ENCODE peak calls at places on chromosome 11, in ten cellular contexts. L is NCI-H69; Q is RPMI7951; Z is upper lobe of right lung; X is PC-3; G is anterior cingulate cortex; A is cerebellar nuclear complex; K is astrocyte; J is CD4-positive, alpha-beta memory T cell; Y is GM18507. H is an unnamed sample.

GRCh38 chr11:120316880-120317688 is 8.0 kb upstream of the TLCD5 start:
- DNase-seq in K (no peak), J (no peak), Y (no peak), Q (no peak), A (no peak), Z (peak; percentile 86), G (no peak), L (peak; percentile 10), X (peak; percentile 99), H (no peak)

GRCh38 chr11:121367434-121367833 is 74.9 kb downstream of the SC5D start:
- DNase-seq in X (no peak), Y (peak; percentile 62), Z (no peak), J (peak; percentile 60), Q (peak; percentile 49), L (peak; percentile 92), G (no peak), A (no peak), K (no peak), H (no peak)

GRCh38 chr11:23540101-23540561 is 679.9 kb upstream of the CCDC179 start:
- DNase-seq in Y (peak; percentile 4), J (no peak), X (peak; percentile 79), Q (peak; percentile 19), K (peak; percentile 63), Z (no peak), L (peak; percentile 93), G (no peak), A (no peak), H (peak; percentile 9)

GRCh38 chr11:45647786-45648185 is 17.6 kb downstream of the CHST1 start:
- DNase-seq in J (no peak), L (peak; percentile 32), Q (no peak), G (no peak), A (no peak), X (no peak), Z (no peak), Y (no peak), K (no peak), H (no peak)

GRCh38 chr11:129696309-129696989 is 119.2 kb upstream of the TMEM45B start:
- DNase-seq in Z (peak; percentile 29), A (no peak), G (no peak), K (no peak), L (no peak), J (no peak), Q (no peak), X (no peak), Y (no peak), H (no peak)

GRCh38 chr11:26834601-26835000 is 112.7 kb upstream of the SLC5A12 start:
- DNase-seq in Z (no peak), L (peak; percentile 17), J (no peak), G (no peak), K (no peak), Y (no peak), X (no peak), A (no peak), Q (no peak), H (no peak)

GRCh38 chr11:66420671-66421476 is at the start of gene NPAS4:
- DNase-seq in Q (no peak), K (no peak), A (peak; percentile 46), G (peak; percentile 41), J (no peak), Z (no peak), X (no peak), Y (no peak), L (peak; percentile 94), H (peak; percentile 77)

GRCh38 chr11:47184711-47185304 is 1.4 kb downstream of the PACSIN3 start:
- DNase-seq in Q (no peak), J (no peak), L (no peak), A (no peak), Z (no peak), X (no peak), Y (no peak), K (no peak), G (peak; percentile 86), H (peak; percentile 92)

GRCh38 chr11:128669491-128669890 is 24.4 kb upstream of the FLI1 start:
- DNase-seq in L (no peak), K (peak; percentile 49), Q (peak; percentile 67), Y (no peak), G (no peak), Z (no peak), J (no peak), A (no peak), X (peak; percentile 61), H (no peak)

GRCh38 chr11:132078230-132078629 is 707.8 kb downstream of the NTM start:
- DNase-seq in Z (no peak), A (no peak), Q (no peak), K (no peak), L (no peak), X (no peak), Y (no peak), G (peak; percentile 61), J (no peak), H (peak; percentile 69)

GRCh38 chr11:123020968-123021367 is 39.3 kb upstream of the BSX start:
- DNase-seq in G (no peak), Z (peak; percentile 65), K (peak; percentile 19), Q (peak; percentile 56), A (no peak), J (peak; percentile 34), Y (peak; percentile 23), X (peak; percentile 80), L (peak; percentile 84), H (no peak)

GRCh38 chr11:121520243-121521144 is 67.7 kb upstream of the SORL1-AS1 start:
- DNase-seq in Z (no peak), G (no peak), L (no peak), X (peak; percentile 30), K (peak; percentile 75), A (no peak), Q (peak; percentile 44), J (no peak), Y (no peak), H (no peak)

GRCh38 chr11:35260342-35260985 is 121.5 kb downstream of the CD44 start:
- DNase-seq in Q (peak; percentile 72), L (no peak), G (no peak), A (no peak), X (peak; percentile 85), Y (no peak), K (peak; percentile 85), J (no peak), Z (no peak), H (no peak)

H was measured in putamen.